ENCODE peak calls at places on chromosome 10, in five cellular contexts. R is SK-N-SH, I is H1, D is K562, A is GM12878. P is an unnamed sample.

GRCh38 chr10:2619927-2620326 is 447.4 kb upstream of the PFKP start:
- DNase-seq in I (no peak), A (no peak), D (no peak), R (peak), P (no peak)

GRCh38 chr10:95308389-95309302 is 17.8 kb upstream of the PDLIM1 start:
- DNase-seq in I (no peak), D (peak), A (no peak), R (no peak), P (peak)

GRCh38 chr10:99364125-99364524 is 35.0 kb downstream of the CNNM1 start:
- DNase-seq in A (no peak), I (no peak), D (no peak), R (no peak), P (no peak)

GRCh38 chr10:32210306-32211045 is 136.5 kb downstream of the EPC1 start:
- DNase-seq in D (peak), R (peak), I (peak), A (no peak), P (peak)

GRCh38 chr10:9166770-9167169 is 1112.3 kb downstream of the GATA3 start:
- DNase-seq in I (no peak), R (no peak), D (no peak), A (no peak), P (no peak)

GRCh38 chr10:52525761-52526160 is 211.7 kb downstream of the DKK1 start:
- DNase-seq in I (no peak), D (no peak), A (no peak), R (no peak), P (no peak)

GRCh38 chr10:19749185-19749729 is 67.0 kb upstream of the PLXDC2 start:
- DNase-seq in I (no peak), R (no peak), D (no peak), A (no peak), P (no peak)

GRCh38 chr10:114304017-114304565 is 65.0 kb downstream of the VWA2 start:
- DNase-seq in D (peak), I (peak), R (peak), A (peak), P (peak)

GRCh38 chr10:55550241-55550640 is 749.2 kb upstream of the PCDH15 start:
- DNase-seq in A (no peak), I (no peak), D (no peak), R (no peak), P (no peak)

GRCh38 chr10:31318382-31318853 is 598 bp upstream of the ZEB1 start:
- DNase-seq in R (peak), D (peak), A (peak), I (no peak), P (peak)

GRCh38 chr10:4515711-4516110 is 310.3 kb upstream of the AKR1E2 start:
- DNase-seq in D (no peak), I (no peak), A (no peak), R (no peak), P (no peak)

GRCh38 chr10:102631525-102632393 is 12.5 kb upstream of the TRIM8 start:
- DNase-seq in R (no peak), I (no peak), D (no peak), A (no peak), P (no peak)

GRCh38 chr10:119652361-119652760 is 1.2 kb downstream of the BAG3 start:
- DNase-seq in D (peak), A (no peak), R (no peak), I (no peak), P (peak)
- TF ChIP-seq GABPA in D (no peak), A (no peak), R (no peak), I (no peak), P (no peak)

DNA sequence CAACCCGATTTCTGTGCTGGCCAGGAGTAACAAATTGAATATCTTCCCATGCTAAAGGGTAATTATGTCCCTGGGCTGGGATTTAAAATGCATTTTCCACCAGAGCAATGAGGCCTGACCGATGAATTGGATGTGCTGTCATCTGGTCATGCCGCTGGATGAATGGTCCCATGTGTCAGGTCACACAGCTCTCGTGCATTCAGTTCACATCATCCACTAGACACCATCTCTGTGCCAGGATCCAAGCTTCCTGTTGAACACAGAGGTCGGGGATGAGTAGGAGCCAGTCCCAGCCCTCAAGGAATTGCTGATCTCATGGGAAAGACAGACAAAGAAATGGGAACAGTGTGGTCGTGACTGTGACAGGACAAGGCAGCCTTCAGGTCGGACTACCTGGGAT is 200.9 kb downstream of the ADRA2A start:
- DNase-seq in R (no peak), I (no peak), A (no peak), D (no peak), P (no peak)
- H3K9ac ChIP-seq in R (no peak), I (no peak), A (no peak), D (no peak), P (no peak)

GRCh38 chr10:123996302-123996701 is 97.1 kb downstream of the CHST15 start:
- DNase-seq in A (no peak), I (no peak), R (no peak), D (no peak), P (no peak)
- TF ChIP-seq GABPA in A (no peak), I (no peak), R (no peak), D (no peak), P (no peak)

GRCh38 chr10:49298666-49298989 is 342 bp upstream of the C10orf71 start:
- DNase-seq in R (no peak), A (no peak), D (peak), I (no peak), P (no peak)

GRCh38 chr10:49295297-49295696 is 3.7 kb upstream of the C10orf71 start:
- DNase-seq in A (no peak), D (no peak), R (no peak), I (no peak), P (no peak)

GRCh38 chr10:49296826-49297225 is 2.1 kb upstream of the C10orf71 start:
- DNase-seq in D (no peak), A (no peak), I (no peak), R (no peak), P (no peak)

GRCh38 chr10:49297818-49298665 is 928 bp upstream of the C10orf71 start:
- DNase-seq in I (no peak), R (no peak), A (no peak), D (peak), P (no peak)

DNA sequence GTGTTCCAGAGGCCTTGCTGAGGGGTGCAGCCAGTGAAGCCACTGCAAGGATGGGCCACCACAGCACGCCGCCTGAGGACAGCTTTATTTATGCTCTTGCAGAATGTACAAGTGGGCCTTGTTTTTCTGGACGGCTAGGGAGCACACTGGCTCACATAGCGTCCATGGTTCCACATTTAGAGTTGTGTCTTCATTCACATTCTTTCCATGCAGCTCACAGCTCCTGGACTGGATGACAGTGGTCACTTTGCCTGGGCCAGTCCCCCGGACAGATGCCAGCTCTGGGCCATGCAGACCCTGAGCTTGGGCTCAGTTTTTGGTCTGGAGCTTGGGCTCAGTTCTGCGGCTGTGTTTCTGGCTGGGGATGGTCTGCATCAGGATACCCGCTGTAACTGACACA is 2.6 kb upstream of the C10orf71 start:
- DNase-seq in R (no peak), I (no peak), A (no peak), D (no peak), P (no peak)
- H3K9ac ChIP-seq in R (no peak), I (no peak), A (no peak), D (no peak), P (no peak)

DNA sequence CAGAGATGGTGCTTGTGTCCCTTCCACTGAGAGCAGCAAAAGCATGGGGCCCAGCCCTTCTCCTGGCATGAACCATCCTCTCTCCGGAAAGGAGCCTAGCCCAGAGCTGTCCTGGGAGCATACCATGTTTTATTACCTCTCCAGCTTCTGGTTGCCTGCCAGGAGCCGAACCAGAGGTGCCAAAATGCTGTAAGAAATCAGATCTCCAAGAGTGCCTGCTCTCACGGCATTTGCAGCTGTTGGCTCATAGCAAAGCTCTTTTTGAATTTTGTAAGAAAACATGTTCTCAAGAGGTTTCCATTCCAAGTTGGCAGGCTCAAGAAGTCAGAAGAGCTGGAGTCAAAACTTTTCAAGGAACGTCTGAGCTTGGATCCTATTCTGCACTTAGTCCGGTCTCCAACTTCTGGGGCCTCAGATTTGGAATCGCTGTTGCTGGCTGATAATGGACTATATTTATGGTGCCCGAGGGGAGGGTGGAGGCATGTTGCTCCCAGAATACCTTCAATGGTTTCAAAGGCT is 211.7 kb upstream of the MKI67 start:
- DNase-seq in A (no peak), R (no peak), D (no peak), I (no peak), P (no peak)
- TF ChIP-seq GABPA in A (no peak), R (no peak), D (no peak), I (no peak), P (no peak)

P was measured in HepG2.